ENCODE peak calls at places on chromosome 10, in five cellular contexts. H is prostate gland, C is thyroid gland, N is IMR-90, Z is A549. L is an unnamed sample.

GRCh38 chr10:88184543-88185297 is 321.3 kb downstream of the PTEN start:
- DNase-seq in H (no peak), C (no peak), N (no peak), Z (no peak), L (no peak)

GRCh38 chr10:131248376-131249165 is 63.0 kb downstream of the TCERG1L start:
- DNase-seq in Z (no peak), C (no peak), N (no peak), H (no peak), L (no peak)

GRCh38 chr10:35707642-35708425 is 65.7 kb upstream of the FZD8 start:
- DNase-seq in C (no peak), Z (no peak), N (no peak), H (no peak), L (no peak)

GRCh38 chr10:119817991-119818888 is 54.4 kb downstream of the MCMBP start:
- DNase-seq in C (peak; percentile 71), Z (no peak), N (peak; percentile 53), H (peak; percentile 36), L (peak; percentile 42)

GRCh38 chr10:126924915-126925300 is 19.7 kb downstream of the DOCK1 start:
- DNase-seq in H (no peak), N (peak; percentile 60), C (no peak), Z (no peak), L (peak; percentile 94)

GRCh38 chr10:6711286-6711817 is 131.3 kb upstream of the PRKCQ start:
- DNase-seq in C (no peak), Z (no peak), H (no peak), N (no peak), L (no peak)

GRCh38 chr10:5184987-5185386 is at the start of gene AKR1C8:
- DNase-seq in H (no peak), N (no peak), Z (no peak), C (no peak), L (no peak)

GRCh38 chr10:60964257-60965235 is 20.6 kb upstream of the RHOBTB1 start:
- DNase-seq in H (peak; percentile 61), N (peak; percentile 91), Z (peak; percentile 83), C (peak; percentile 75), L (peak; percentile 75)

GRCh38 chr10:21978191-21978862 is 25.2 kb downstream of the DNAJC1 start:
- DNase-seq in N (peak; percentile 81), Z (no peak), C (no peak), H (no peak), L (no peak)

GRCh38 chr10:96850825-96851224 is 18.7 kb downstream of the LCOR start:
- DNase-seq in Z (peak; percentile 18), C (no peak), N (peak; percentile 98), H (no peak), L (peak; percentile 86)

GRCh38 chr10:31822150-31822549 is 106.5 kb downstream of the ARHGAP12 start:
- DNase-seq in C (no peak), N (peak; percentile 2), Z (no peak), H (no peak), L (no peak)

GRCh38 chr10:131657318-131657984 is 243.4 kb upstream of the PPP2R2D start:
- DNase-seq in H (no peak), C (no peak), N (no peak), Z (no peak), L (no peak)

GRCh38 chr10:109956454-109957091 is 33.3 kb upstream of the XPNPEP1 start:
- DNase-seq in Z (peak; percentile 69), H (no peak), C (no peak), N (peak; percentile 52), L (peak; percentile 32)

GRCh38 chr10:44935961-44936285 is 23.7 kb upstream of the RASSF4 start:
- DNase-seq in Z (no peak), C (no peak), H (no peak), N (no peak), L (no peak)

GRCh38 chr10:98224509-98224908 is 43.5 kb downstream of the LOXL4 start:
- DNase-seq in Z (no peak), C (no peak), N (peak; percentile 57), H (no peak), L (no peak)

GRCh38 chr10:50421026-50421719 is 169.9 kb upstream of the ASAH2 start:
- DNase-seq in N (peak; percentile 21), C (peak; percentile 51), H (no peak), Z (peak; percentile 58), L (no peak)

GRCh38 chr10:112471878-112472487 is 25.0 kb downstream of the VTI1A start:
- DNase-seq in H (no peak), Z (peak; percentile 71), N (peak; percentile 68), C (no peak), L (peak; percentile 46)

GRCh38 chr10:52056296-52056695 is 257.8 kb upstream of the DKK1 start:
- DNase-seq in H (no peak), N (no peak), Z (no peak), C (no peak), L (peak; percentile 44)
- H3K27ac ChIP-seq in H (no peak overlapping the region), N (no peak overlapping the region), Z (no peak overlapping the region), C (no peak overlapping the region), L (no peak overlapping the region)

GRCh38 chr10:68559251-68559650 is 886 bp upstream of the TET1 start:
- DNase-seq in C (no peak), Z (no peak), H (no peak), N (peak; percentile 14), L (no peak)

GRCh38 chr10:68558478-68558877 is 1.7 kb upstream of the TET1 start:
- DNase-seq in N (no peak), C (no peak), Z (no peak), H (no peak), L (no peak)

GRCh38 chr10:68560201-68560915 is at the start of gene TET1:
- DNase-seq in N (peak; percentile 59), C (peak; percentile 62), H (no peak), Z (peak; percentile 61), L (no peak)

GRCh38 chr10:68560916-68561691 is 967 bp downstream of the TET1 start:
- DNase-seq in C (peak; percentile 51), Z (no peak), N (peak; percentile 36), H (no peak), L (no peak)

GRCh38 chr10:68559872-68560200 is 301 bp upstream of the TET1 start:
- DNase-seq in H (no peak), C (peak; percentile 2), Z (no peak), N (no peak), L (no peak)
- H3K4me1 ChIP-seq in H (no peaks in the 10 kb centered on the region), C (peaks cover 15% of the 10 kb centered on the region), Z (peaks cover 5% of the 10 kb centered on the region), N (peaks cover 1% of the 10 kb centered on the region), L (no peaks in the 10 kb centered on the region)

DNA sequence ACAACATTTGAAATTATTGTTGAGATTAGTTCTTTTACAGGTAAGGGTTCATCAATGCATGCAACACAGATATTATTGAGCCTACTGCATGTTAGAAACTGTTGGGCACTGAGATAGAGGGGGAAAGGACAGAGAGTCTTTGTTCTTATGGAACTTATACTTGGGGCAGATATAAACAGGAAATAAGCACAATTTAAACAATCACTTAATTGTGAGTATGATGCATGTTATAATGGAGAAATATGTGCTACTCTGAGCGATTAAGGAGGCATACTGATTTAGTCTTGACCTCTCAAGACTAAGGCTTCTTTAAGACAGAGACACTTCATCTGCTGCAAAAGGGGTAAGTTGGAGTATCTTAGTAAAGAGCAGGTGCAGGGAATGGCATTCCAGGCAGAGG is 593.3 kb downstream of the CCSER2 start:
- DNase-seq in N (no peak), H (no peak), Z (no peak), C (no peak), L (no peak)
- H3K27ac ChIP-seq in N (no peak overlapping the region), H (no peak overlapping the region), Z (no peak overlapping the region), C (no peak overlapping the region), L (no peak overlapping the region)

DNA sequence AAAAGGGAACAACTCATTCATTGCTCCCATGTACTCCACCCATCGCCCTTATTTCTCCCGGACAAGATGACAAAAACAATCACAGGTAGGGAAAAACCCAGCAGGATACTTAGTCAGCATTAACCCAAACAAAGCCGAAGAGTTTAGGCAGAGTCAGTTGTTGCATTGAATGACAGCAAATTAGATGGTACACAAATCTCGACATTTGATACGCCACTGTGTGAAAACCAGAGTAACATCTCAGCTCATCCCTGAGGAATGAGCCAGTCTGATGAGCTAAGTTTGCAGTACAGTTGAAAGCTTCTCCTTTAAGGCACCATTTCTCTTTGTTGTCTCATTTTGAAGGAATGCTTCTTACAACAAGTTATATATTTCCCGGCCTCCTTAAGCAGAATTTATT is 137.1 kb downstream of the CELF2 start:
- DNase-seq in Z (no peak), H (no peak), C (no peak), N (peak; percentile 53), L (peak; percentile 61)
- H3K4me1 ChIP-seq in Z (no peaks in the 10 kb centered on the region), H (no peaks in the 10 kb centered on the region), C (peaks cover 15% of the 10 kb centered on the region), N (peaks cover 2% of the 10 kb centered on the region), L (no peaks in the 10 kb centered on the region)

DNA sequence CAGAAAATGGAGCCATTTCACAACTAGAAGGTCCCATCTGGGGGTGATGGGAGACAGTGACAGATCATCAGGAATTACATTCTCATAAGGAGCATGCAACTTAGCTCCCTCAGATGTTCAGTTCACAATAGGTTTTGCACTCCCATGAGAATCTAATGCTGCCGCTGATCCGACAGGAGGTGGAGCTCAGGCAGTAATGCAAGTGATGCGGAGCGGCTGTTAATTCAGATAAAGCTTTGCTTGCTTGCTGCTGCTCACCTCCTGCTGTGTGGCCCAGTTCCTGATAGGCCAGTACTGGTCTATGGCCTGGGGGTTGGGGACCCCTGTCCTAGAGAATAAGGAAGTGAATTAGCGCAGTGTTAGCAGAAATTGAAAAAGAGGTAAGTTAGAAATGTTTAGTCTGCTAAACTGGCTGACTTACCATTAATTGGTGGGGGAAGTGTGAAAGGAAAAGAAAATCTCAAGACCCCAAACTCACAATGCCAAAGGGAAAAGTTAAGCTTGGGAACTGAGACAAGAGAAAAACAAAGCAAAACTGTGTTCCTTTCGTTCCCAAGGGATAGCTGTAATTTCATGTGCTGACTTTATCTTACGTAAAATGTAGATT is 76.4 kb downstream of the LYZL2 start:
- DNase-seq in N (no peak), C (no peak), H (no peak), Z (no peak), L (no peak)
- H3K27ac ChIP-seq in N (no peak overlapping the region), C (peak overlapping the region; percentile 63), H (peak overlapping the region; percentile 59), Z (peak overlapping the region; percentile 48), L (no peak overlapping the region)

GRCh38 chr10:105964009-105964408 is 1200.5 kb downstream of the SORCS1 start:
- DNase-seq in N (no peak), H (no peak), Z (no peak), C (no peak), L (no peak)
- H3K4me1 ChIP-seq in N (no peaks in the 10 kb centered on the region), H (no peaks in the 10 kb centered on the region), Z (no peaks in the 10 kb centered on the region), C (no peaks in the 10 kb centered on the region), L (no peaks in the 10 kb centered on the region)

GRCh38 chr10:103493362-103493871 is at the start of gene NEURL1:
- DNase-seq in H (no peak), N (no peak), Z (no peak), C (no peak), L (no peak)
- H3K27ac ChIP-seq in H (no peak within 1 kb of the TSS), N (no peak within 1 kb of the TSS), Z (peak within 1 kb of the TSS; percentile 35), C (no peak within 1 kb of the TSS), L (peak within 1 kb of the TSS; percentile 40)

DNA sequence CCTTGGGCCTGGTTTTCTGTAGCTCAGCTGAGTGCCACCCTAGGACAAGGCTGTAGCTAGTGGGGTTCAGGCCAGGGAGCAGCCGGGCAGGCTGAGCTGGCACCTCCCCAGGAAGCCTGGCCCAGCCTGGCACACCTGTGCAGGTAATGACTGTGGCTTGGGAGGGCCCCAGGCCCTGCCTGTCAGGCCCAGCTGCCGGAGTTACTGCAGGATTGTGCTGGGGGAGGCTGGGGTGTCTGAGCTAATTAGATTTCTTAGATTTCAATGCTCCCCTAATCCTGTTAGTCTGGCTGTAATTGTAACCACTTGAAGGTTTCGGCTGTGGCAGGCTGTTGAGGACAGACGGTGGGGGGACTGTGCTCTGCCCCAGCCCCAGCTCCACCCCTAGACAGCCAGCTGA is 6.0 kb downstream of the ZMIZ1 start:
- DNase-seq in C (peak; percentile 84), H (no peak), N (no peak), Z (no peak), L (no peak)
- H3K4me1 ChIP-seq in C (peaks cover 84% of the 10 kb centered on the region), H (peaks cover 51% of the 10 kb centered on the region), N (peaks cover 66% of the 10 kb centered on the region), Z (peaks cover 84% of the 10 kb centered on the region), L (peaks cover 3% of the 10 kb centered on the region)

L was measured in foreskin keratinocyte.